ENCODE peak calls at places on chromosomes 1 and 21, in six cellular contexts. U is iris pigment epithelial cell, F is cardiac fibroblast, K is brain microvascular endothelial cell, O is AG10803, H is LoVo. T is an unnamed sample.

GRCh38 chr1:43621386-43621785 is 28.6 kb upstream of the KDM4A start:
- DNase-seq in U (no peak), F (no peak), K (no peak), O (no peak), H (no peak), T (no peak)

GRCh38 chr1:32390904-32391480 is 3.2 kb downstream of the BSDC1 start:
- DNase-seq in U (no peak), F (peak), K (no peak), O (no peak), H (no peak), T (no peak)

GRCh38 chr1:92995420-92996130 is 34.3 kb upstream of the DIPK1A start:
- DNase-seq in U (no peak), F (no peak), K (no peak), O (no peak), H (no peak), T (no peak)

GRCh38 chr1:53957231-53957818 is 11.2 kb downstream of the LRRC42 start:
- DNase-seq in U (peak), F (peak), K (no peak), O (peak), H (peak), T (no peak)

GRCh38 chr1:27380223-27380622 is 2.9 kb downstream of the CD164L2 start:
- DNase-seq in U (no peak), F (no peak), K (no peak), O (no peak), H (no peak), T (no peak)

GRCh38 chr1:178571807-178572206 is 58.9 kb downstream of the TEX35 start:
- DNase-seq in U (no peak), F (no peak), K (no peak), O (no peak), H (no peak), T (no peak)

GRCh38 chr1:29120955-29121485 is 2.7 kb downstream of the TMEM200B start:
- DNase-seq in U (peak), F (peak), K (no peak), O (peak), H (no peak), T (peak)

GRCh38 chr21:38696617-38697016 is 109.1 kb upstream of the ETS2 start:
- DNase-seq in U (no peak), F (no peak), K (no peak), O (no peak), H (no peak), T (no peak)

GRCh38 chr1:151124763-151125403 is 21.5 kb downstream of the SEMA6C start:
- DNase-seq in U (no peak), F (no peak), K (no peak), O (no peak), H (no peak), T (no peak)

GRCh38 chr1:63623952-63624351 is 30.7 kb downstream of the PGM1 start:
- DNase-seq in U (no peak), F (no peak), K (no peak), O (no peak), H (no peak), T (no peak)

GRCh38 chr1:172977296-172978027 is 73.3 kb downstream of the TNFSF18 start:
- DNase-seq in U (peak), F (no peak), K (no peak), O (peak), H (no peak), T (no peak)

GRCh38 chr1:226549094-226549936 is 751 bp downstream of the STUM start:
- DNase-seq in U (no peak), F (no peak), K (no peak), O (no peak), H (no peak), T (peak)